ENCODE peak calls at places on chromosomes 5 and 9, in four cellular contexts. U is IMR-90, G is GM12878, O is endothelial cell of umbilical vein. J is an unnamed sample.

GRCh38 chr5:75050415-75050814 is 1.9 kb downstream of the GCNT4 start:
- DNase-seq in U (no peak), G (no peak), O (peak), J (peak)

GRCh38 chr5:1553642-1554409 is 30.1 kb upstream of the LPCAT1 start:
- DNase-seq in U (no peak), G (no peak), O (no peak), J (no peak)

GRCh38 chr5:169268019-169268418 is 32.9 kb downstream of the SLIT3 start:
- DNase-seq in U (no peak), G (no peak), O (no peak), J (no peak)

GRCh38 chr9:12775963-12776774 is 1.3 kb downstream of the LURAP1L start:
- DNase-seq in U (peak), G (no peak), O (peak), J (peak)

GRCh38 chr9:99825158-99826046 is 3.7 kb downstream of the NR4A3 start:
- DNase-seq in U (no peak), G (no peak), O (no peak), J (no peak)

GRCh38 chr9:111483419-111483861 is 743 bp downstream of the ECPAS start:
- DNase-seq in U (no peak), G (no peak), O (no peak), J (peak)

GRCh38 chr5:42268630-42269029 is 154.6 kb upstream of the GHR start:
- DNase-seq in U (peak), G (no peak), O (no peak), J (no peak)

GRCh38 chr9:130128251-130128650 is 44.0 kb upstream of the NCS1 start:
- DNase-seq in U (no peak), G (peak), O (no peak), J (no peak)

GRCh38 chr9:2613730-2614271 is 7.8 kb upstream of the VLDLR start:
- DNase-seq in U (no peak), G (no peak), O (no peak), J (no peak)

GRCh38 chr9:734831-735511 is 106.5 kb upstream of the DMRT1 start:
- DNase-seq in U (peak), G (no peak), O (peak), J (no peak)

GRCh38 chr9:26746357-26747072 is 146.1 kb downstream of the CAAP1 start:
- DNase-seq in U (peak), G (peak), O (peak), J (peak)

GRCh38 chr5:176184608-176185132 is 53.6 kb upstream of the SIMC1 start:
- DNase-seq in U (no peak), G (no peak), O (no peak), J (no peak)

GRCh38 chr5:147485046-147485445 is 24.8 kb downstream of the DPYSL3 start:
- DNase-seq in U (peak), G (no peak), O (no peak), J (no peak)

GRCh38 chr5:83745821-83746220 is 25.2 kb upstream of the HAPLN1 start:
- DNase-seq in U (peak), G (no peak), O (no peak), J (no peak)

GRCh38 chr5:139094154-139095131 is 103.7 kb downstream of the SIL1 start:
- DNase-seq in U (no peak), G (peak), O (no peak), J (no peak)

GRCh38 chr5:160083501-160083900 is 35.7 kb downstream of the PWWP2A start:
- DNase-seq in U (no peak), G (no peak), O (no peak), J (no peak)

GRCh38 chr9:110255064-110255416 is 1.3 kb downstream of the TXN start:
- DNase-seq in U (no peak), G (no peak), O (no peak), J (no peak)

GRCh38 chr9:86893811-86894490 is 53.4 kb downstream of the GAS1 start:
- DNase-seq in U (no peak), G (no peak), O (no peak), J (no peak)

GRCh38 chr9:38720083-38720755 is at the start of gene FAM240B:
- DNase-seq in U (no peak), G (no peak), O (no peak), J (no peak)

GRCh38 chr5:154652746-154653417 is 102.3 kb upstream of the LARP1 start:
- DNase-seq in U (no peak), G (no peak), O (peak), J (peak)

GRCh38 chr9:131545003-131545785 is at the start of gene PRRT1B:
- DNase-seq in U (no peak), G (no peak), O (no peak), J (no peak)

DNA sequence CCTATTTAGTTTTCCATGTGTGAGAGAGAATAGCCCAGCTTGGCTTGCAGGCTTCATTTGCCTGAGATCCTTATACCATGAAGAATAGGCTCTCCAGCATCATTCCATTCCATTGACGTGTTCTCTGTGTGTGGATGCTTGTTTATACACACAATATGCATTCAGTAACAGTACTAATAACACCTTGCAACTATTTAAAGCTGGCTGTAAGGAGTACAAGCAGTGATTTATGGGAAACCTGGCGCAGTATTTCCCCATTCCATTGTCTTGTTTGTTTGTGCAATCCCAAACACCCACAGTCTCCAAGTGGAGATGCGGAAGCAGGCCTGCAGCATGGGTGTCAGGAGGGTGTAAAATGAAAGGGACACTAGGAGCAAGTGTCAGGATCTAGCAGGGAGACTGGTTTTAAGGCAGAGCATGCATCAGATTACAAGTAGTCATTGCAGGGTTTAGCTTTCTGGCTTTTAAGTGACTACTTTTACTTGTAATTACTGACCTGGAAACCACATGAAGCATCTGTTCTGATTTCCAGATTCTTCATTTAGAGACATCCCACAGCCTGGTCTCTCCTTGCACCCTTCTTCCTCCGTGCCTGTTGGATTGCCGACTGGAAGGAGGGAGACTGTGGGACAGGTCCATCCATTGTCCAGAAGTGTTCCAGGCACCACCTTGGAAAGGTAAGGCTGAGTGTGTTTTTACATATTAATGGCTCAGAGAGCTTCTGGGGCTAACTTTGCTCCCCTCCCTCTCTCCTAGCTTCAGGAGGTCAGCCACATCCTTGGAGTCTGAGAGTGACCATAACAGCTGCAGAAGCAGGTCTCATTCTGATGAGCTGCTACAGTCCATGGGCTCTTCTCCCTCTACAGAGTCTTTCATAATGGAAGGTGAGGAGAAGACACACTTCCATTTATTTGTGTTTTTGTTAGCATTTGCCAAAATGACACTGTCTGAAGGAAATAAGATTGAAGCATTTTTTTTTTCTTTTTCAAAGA is 241.6 kb downstream of the ARHGEF28 start:
- DNase-seq in U (peak), G (no peak), O (no peak), J (no peak)
- TF ChIP-seq FOS in U (no peak), G (no peak), O (no peak), J (no peak)

GRCh38 chr5:20286512-20286911 is 298.5 kb upstream of the CDH18 start:
- DNase-seq in U (peak), G (no peak), O (no peak), J (no peak)

GRCh38 chr5:20294696-20295095 is 306.7 kb upstream of the CDH18 start:
- DNase-seq in U (no peak), G (no peak), O (no peak), J (no peak)

GRCh38 chr5:20291766-20292165 is 303.8 kb upstream of the CDH18 start:
- DNase-seq in U (no peak), G (no peak), O (no peak), J (no peak)
- TF ChIP-seq FOS in U (no peak), G (no peak), O (no peak), J (no peak)

GRCh38 chr5:132059696-132060500 is 557 bp upstream of the IL3 start:
- DNase-seq in U (no peak), G (no peak), O (no peak), J (no peak)

GRCh38 chr5:132058646-132059042 is 1.8 kb upstream of the IL3 start:
- DNase-seq in U (no peak), G (no peak), O (no peak), J (no peak)

GRCh38 chr5:132060501-132061161 is at the start of gene IL3:
- DNase-seq in U (no peak), G (no peak), O (no peak), J (no peak)

GRCh38 chr5:132057498-132058255 is 2.8 kb upstream of the IL3 start:
- DNase-seq in U (no peak), G (no peak), O (no peak), J (no peak)

DNA sequence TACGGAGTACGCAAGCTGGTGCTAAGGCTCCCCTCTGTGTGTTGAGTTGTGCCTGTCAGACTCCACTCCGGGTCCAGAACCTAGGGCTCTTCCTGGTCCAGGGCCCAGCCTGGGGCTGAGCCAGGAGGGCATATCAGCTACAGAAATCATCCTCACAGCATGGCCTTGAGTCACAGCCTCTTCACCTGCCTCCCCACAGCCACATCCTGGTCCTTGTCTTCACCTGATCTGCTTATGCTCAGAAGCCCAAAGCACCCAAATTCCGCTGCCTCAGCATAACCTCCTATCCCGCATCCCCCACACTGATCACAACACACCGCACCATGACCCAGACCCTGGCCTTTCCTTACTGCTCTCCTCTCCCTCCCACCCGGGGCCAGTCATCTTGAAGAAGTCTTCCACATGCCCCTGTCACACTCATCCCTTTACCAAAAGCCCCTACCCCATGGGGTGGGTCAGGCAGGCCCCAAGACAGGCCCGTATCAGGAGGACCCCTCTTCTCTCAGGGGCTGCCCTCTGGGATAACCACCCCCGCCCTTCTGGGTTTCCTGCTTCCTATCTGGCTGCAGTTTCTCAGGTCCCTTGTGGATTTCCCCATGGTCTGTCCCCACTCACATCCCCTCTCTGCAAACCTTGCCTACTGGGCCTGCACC is 1.3 kb upstream of the IL3 start:
- DNase-seq in U (no peak), G (no peak), O (no peak), J (no peak)
- TF ChIP-seq FOS in U (no peak), G (no peak), O (no peak), J (no peak)

GRCh38 chr5:39774597-39774996 is 349.8 kb upstream of the DAB2 start:
- DNase-seq in U (no peak), G (no peak), O (no peak), J (no peak)

GRCh38 chr5:39775058-39775457 is 350.3 kb upstream of the DAB2 start:
- DNase-seq in U (peak), G (no peak), O (peak), J (no peak)

GRCh38 chr5:39779836-39780235 is 355.1 kb upstream of the DAB2 start:
- DNase-seq in U (no peak), G (no peak), O (peak), J (no peak)

GRCh38 chr5:39772307-39772706 is 347.5 kb upstream of the DAB2 start:
- DNase-seq in U (no peak), G (no peak), O (no peak), J (no peak)

DNA sequence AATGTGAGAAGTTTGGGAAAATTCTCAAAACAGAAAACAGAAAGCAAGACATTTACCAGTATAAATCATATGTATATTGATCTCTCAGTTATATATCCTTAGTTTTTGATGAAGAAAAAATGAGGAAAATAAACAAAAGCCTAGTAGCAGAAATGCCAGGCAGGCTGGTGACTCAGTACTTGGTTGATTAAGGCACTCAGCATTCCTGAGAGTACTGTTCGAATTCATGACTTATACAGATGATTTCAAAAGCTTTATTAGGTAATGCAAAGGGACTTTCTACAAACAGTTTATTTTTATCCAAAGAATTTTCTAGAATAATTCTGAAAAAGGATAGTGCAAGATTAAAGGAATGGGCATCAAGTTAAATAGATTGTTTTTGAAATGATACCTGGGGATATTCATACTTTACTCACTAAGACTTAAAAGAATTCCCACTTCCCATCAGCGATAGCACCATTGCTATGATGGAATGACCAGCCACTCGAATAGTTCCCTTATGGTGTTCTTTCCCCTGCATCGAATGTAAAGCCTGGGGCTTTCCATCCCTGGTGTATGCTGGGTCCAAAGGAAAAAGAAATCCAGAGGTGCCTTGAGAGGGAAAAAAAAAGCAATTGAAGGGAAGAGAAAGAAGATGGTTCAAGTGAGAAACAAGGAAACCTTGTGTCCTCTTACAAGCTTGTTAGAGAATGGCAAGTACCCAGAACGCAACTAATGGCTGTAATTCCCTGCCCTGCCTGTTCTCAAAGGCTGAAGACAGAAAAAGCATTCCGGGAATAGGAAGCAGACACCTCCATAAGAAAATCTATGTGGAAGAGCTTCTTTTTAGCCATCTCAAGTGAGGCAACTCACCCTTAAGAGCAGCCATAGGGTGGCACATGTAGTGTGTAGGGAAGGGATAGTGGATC is 350.9 kb upstream of the DAB2 start:
- DNase-seq in U (peak), G (no peak), O (peak), J (no peak)
- TF ChIP-seq FOS in U (peak), G (no peak), O (peak), J (no peak)

DNA sequence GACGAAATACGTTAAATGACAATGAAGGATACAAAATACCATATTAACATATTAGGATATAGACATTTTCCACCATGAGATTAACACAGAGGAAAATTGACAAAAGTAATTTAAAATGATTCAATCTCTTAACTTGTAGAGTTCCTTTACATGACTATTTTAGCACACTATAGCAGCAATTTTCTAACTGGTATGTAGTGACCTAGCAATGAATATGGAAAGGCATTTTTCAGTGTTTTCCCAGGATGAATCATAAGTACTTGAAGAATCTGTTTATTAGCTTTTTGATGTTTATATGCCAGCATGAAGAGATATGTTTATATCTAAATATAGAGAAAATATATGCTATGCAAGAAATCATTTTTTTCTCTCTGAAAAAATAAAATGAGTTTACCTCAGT is 782.5 kb upstream of the CDH10 start:
- DNase-seq in U (no peak), G (no peak), O (no peak), J (no peak)
- TF ChIP-seq FOS in U (no peak), G (no peak), O (no peak), J (no peak)

GRCh38 chr9:136785956-136786355 is 5.2 kb upstream of the TMEM141 start:
- DNase-seq in U (no peak), G (no peak), O (no peak), J (no peak)

GRCh38 chr9:136784249-136784996 is 6.7 kb upstream of the TMEM141 start:
- DNase-seq in U (no peak), G (no peak), O (peak), J (peak)

GRCh38 chr9:136784997-136785361 is 6.2 kb upstream of the TMEM141 start:
- DNase-seq in U (no peak), G (no peak), O (no peak), J (peak)

GRCh38 chr9:136787690-136788400 is 3.3 kb upstream of the TMEM141 start:
- DNase-seq in U (peak), G (no peak), O (peak), J (peak)

DNA sequence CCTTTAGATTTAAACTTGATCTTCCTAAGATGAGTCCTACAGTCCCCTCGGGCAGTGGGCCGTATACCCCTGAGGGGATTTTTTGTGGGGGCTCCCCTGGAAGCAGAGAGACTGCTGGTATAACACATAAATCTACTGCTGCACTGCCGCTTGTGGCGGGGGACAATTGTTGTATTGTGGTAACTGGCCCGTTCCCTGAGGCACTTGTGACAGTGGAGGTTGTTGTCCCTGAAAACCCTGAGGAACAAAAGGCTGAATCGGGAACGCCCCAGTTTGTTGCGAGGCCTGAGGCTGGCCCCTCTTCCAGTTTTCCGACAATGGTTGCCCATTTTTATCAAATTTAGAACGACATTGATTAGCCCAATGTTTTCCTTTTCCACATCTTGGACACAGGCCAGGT is 4.7 kb upstream of the TMEM141 start:
- DNase-seq in U (no peak), G (no peak), O (no peak), J (no peak)
- TF ChIP-seq FOS in U (no peak), G (no peak), O (no peak), J (no peak)